ENCODE peak calls at places on chromosomes 5 and 9, in seven cellular contexts. One of them, this sample, is unnamed. For H3K27me3 and H3K4me1, the result is how much of the 10 kb centered on the place peaks cover.

GRCh38 chr5:61505281-61505680 is 173.2 kb downstream of the ZSWIM6 start:
- DNase-seq in colonic mucosa: no peak
- DNase-seq in Panc1: no peak
- DNase-seq in CD4-positive, alpha-beta memory T cell: no peak
- DNase-seq in body of pancreas: no peak
- DNase-seq in uterus: no peak
- DNase-seq in left ventricle myocardium inferior: no peak
- DNase-seq in this sample: no peak

GRCh38 chr9:27094640-27095039 is 14.4 kb upstream of the TEK start:
- DNase-seq in uterus: no peak
- DNase-seq in colonic mucosa: no peak
- DNase-seq in CD4-positive, alpha-beta memory T cell: no peak
- DNase-seq in Panc1: no peak
- DNase-seq in body of pancreas: no peak
- DNase-seq in left ventricle myocardium inferior: no peak
- DNase-seq in this sample: no peak

GRCh38 chr5:8386889-8387288 is 517.9 kb downstream of the MTRR start:
- DNase-seq in uterus: no peak
- DNase-seq in CD4-positive, alpha-beta memory T cell: no peak
- DNase-seq in left ventricle myocardium inferior: no peak
- DNase-seq in body of pancreas: no peak
- DNase-seq in colonic mucosa: no peak
- DNase-seq in Panc1: no peak
- DNase-seq in this sample: no peak

GRCh38 chr5:133681896-133682295 is 69.6 kb upstream of the FSTL4 start:
- DNase-seq in uterus: no peak
- DNase-seq in left ventricle myocardium inferior: no peak
- DNase-seq in CD4-positive, alpha-beta memory T cell: no peak
- DNase-seq in colonic mucosa: no peak
- DNase-seq in body of pancreas: no peak
- DNase-seq in Panc1: no peak
- DNase-seq in this sample: peak

GRCh38 chr9:84756156-84756555 is 86.6 kb downstream of the NTRK2 start:
- DNase-seq in body of pancreas: no peak
- DNase-seq in CD4-positive, alpha-beta memory T cell: no peak
- DNase-seq in Panc1: no peak
- DNase-seq in uterus: no peak
- DNase-seq in left ventricle myocardium inferior: no peak
- DNase-seq in colonic mucosa: no peak
- DNase-seq in this sample: no peak

GRCh38 chr9:22829236-22829635 is 382.6 kb downstream of the DMRTA1 start:
- DNase-seq in Panc1: no peak
- DNase-seq in body of pancreas: no peak
- DNase-seq in uterus: no peak
- DNase-seq in left ventricle myocardium inferior: no peak
- DNase-seq in CD4-positive, alpha-beta memory T cell: no peak
- DNase-seq in colonic mucosa: no peak
- DNase-seq in this sample: no peak

GRCh38 chr5:52875827-52876226 is 88.1 kb downstream of the ITGA1 start:
- DNase-seq in CD4-positive, alpha-beta memory T cell: no peak
- DNase-seq in left ventricle myocardium inferior: no peak
- DNase-seq in colonic mucosa: no peak
- DNase-seq in uterus: no peak
- DNase-seq in Panc1: no peak
- DNase-seq in body of pancreas: no peak
- DNase-seq in this sample: no peak

GRCh38 chr9:126373241-126373640 is 46.6 kb downstream of the MVB12B start:
- DNase-seq in Panc1: no peak
- DNase-seq in left ventricle myocardium inferior: no peak
- DNase-seq in body of pancreas: no peak
- DNase-seq in colonic mucosa: no peak
- DNase-seq in uterus: no peak
- DNase-seq in CD4-positive, alpha-beta memory T cell: no peak
- DNase-seq in this sample: no peak

GRCh38 chr9:134190232-134191121 is 26.1 kb upstream of the RNU6ATAC start:
- DNase-seq in uterus: no peak
- DNase-seq in body of pancreas: no peak
- DNase-seq in CD4-positive, alpha-beta memory T cell: no peak
- DNase-seq in colonic mucosa: no peak
- DNase-seq in left ventricle myocardium inferior: no peak
- DNase-seq in Panc1: no peak
- DNase-seq in this sample: no peak

GRCh38 chr5:111099058-111099778 is 7.1 kb downstream of the WDR36 start:
- DNase-seq in body of pancreas: no peak
- DNase-seq in uterus: no peak
- DNase-seq in Panc1: no peak
- DNase-seq in left ventricle myocardium inferior: no peak
- DNase-seq in colonic mucosa: no peak
- DNase-seq in CD4-positive, alpha-beta memory T cell: no peak
- DNase-seq in this sample: no peak

GRCh38 chr9:68711281-68711680 is 6.2 kb downstream of the PIP5K1B start:
- DNase-seq in Panc1: no peak
- DNase-seq in uterus: no peak
- DNase-seq in CD4-positive, alpha-beta memory T cell: no peak
- DNase-seq in body of pancreas: no peak
- DNase-seq in colonic mucosa: no peak
- DNase-seq in left ventricle myocardium inferior: no peak
- DNase-seq in this sample: no peak
- H3K27me3 ChIP-seq in Panc1: under half
- H3K27me3 ChIP-seq in uterus: under half
- H3K27me3 ChIP-seq in CD4-positive, alpha-beta memory T cell: under half
- H3K27me3 ChIP-seq in body of pancreas: under half
- H3K27me3 ChIP-seq in colonic mucosa: under half
- H3K27me3 ChIP-seq in left ventricle myocardium inferior: under half
- H3K27me3 ChIP-seq in this sample: under half

GRCh38 chr9:121286688-121286972 is 18.7 kb downstream of the GSN start:
- DNase-seq in Panc1: no peak
- DNase-seq in colonic mucosa: no peak
- DNase-seq in CD4-positive, alpha-beta memory T cell: no peak
- DNase-seq in uterus: no peak
- DNase-seq in left ventricle myocardium inferior: no peak
- DNase-seq in body of pancreas: no peak
- DNase-seq in this sample: no peak

GRCh38 chr9:121288557-121288873 is 20.6 kb downstream of the GSN start:
- DNase-seq in Panc1: no peak
- DNase-seq in body of pancreas: no peak
- DNase-seq in left ventricle myocardium inferior: no peak
- DNase-seq in colonic mucosa: peak
- DNase-seq in CD4-positive, alpha-beta memory T cell: no peak
- DNase-seq in uterus: peak
- DNase-seq in this sample: no peak

GRCh38 chr9:121288874-121289553 is 21.1 kb downstream of the GSN start:
- DNase-seq in Panc1: no peak
- DNase-seq in colonic mucosa: peak
- DNase-seq in CD4-positive, alpha-beta memory T cell: no peak
- DNase-seq in uterus: peak
- DNase-seq in body of pancreas: peak
- DNase-seq in left ventricle myocardium inferior: peak
- DNase-seq in this sample: peak

GRCh38 chr9:121285835-121286687 is 18.1 kb downstream of the GSN start:
- DNase-seq in left ventricle myocardium inferior: peak
- DNase-seq in Panc1: no peak
- DNase-seq in colonic mucosa: peak
- DNase-seq in CD4-positive, alpha-beta memory T cell: no peak
- DNase-seq in body of pancreas: peak
- DNase-seq in uterus: peak
- DNase-seq in this sample: peak

GRCh38 chr9:121286973-121287721 is 19.2 kb downstream of the GSN start:
- DNase-seq in body of pancreas: peak
- DNase-seq in colonic mucosa: peak
- DNase-seq in uterus: peak
- DNase-seq in left ventricle myocardium inferior: peak
- DNase-seq in Panc1: peak
- DNase-seq in CD4-positive, alpha-beta memory T cell: no peak
- DNase-seq in this sample: peak
- H3K4me3 ChIP-seq in body of pancreas: no peak
- H3K4me3 ChIP-seq in colonic mucosa: peak
- H3K4me3 ChIP-seq in uterus: peak
- H3K4me3 ChIP-seq in left ventricle myocardium inferior: peak
- H3K4me3 ChIP-seq in Panc1: no peak
- H3K4me3 ChIP-seq in CD4-positive, alpha-beta memory T cell: no peak
- H3K4me3 ChIP-seq in this sample: peak

DNA sequence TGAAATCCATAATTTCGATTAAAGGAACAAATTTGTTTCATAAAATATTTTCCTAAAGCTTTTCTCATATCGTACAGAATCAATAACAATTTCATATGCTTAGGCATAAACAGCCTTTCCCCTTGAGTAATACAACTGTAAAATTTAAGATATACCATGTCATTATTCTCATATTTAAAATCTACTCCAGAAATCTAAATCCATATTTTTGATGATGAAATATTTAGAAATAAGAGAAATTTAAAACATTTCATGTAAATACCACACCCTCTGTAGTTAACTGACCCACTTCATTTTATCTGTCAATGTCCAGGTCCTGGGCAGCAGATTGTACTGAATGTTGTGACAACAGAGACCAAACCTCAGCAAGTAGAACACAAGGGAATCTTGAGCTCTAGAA is 5.1 kb downstream of the POC5 start:
- DNase-seq in left ventricle myocardium inferior: no peak
- DNase-seq in uterus: no peak
- DNase-seq in body of pancreas: no peak
- DNase-seq in colonic mucosa: no peak
- DNase-seq in Panc1: no peak
- DNase-seq in CD4-positive, alpha-beta memory T cell: no peak
- DNase-seq in this sample: no peak
- H3K4me1 ChIP-seq in left ventricle myocardium inferior: under half
- H3K4me1 ChIP-seq in uterus: under half
- H3K4me1 ChIP-seq in body of pancreas: under half
- H3K4me1 ChIP-seq in colonic mucosa: under half
- H3K4me1 ChIP-seq in Panc1: under half
- H3K4me1 ChIP-seq in CD4-positive, alpha-beta memory T cell: under half
- H3K4me1 ChIP-seq in this sample: under half

GRCh38 chr5:135163964-135164363 is 129.9 kb upstream of the PITX1 start:
- DNase-seq in colonic mucosa: no peak
- DNase-seq in CD4-positive, alpha-beta memory T cell: no peak
- DNase-seq in left ventricle myocardium inferior: no peak
- DNase-seq in body of pancreas: no peak
- DNase-seq in Panc1: no peak
- DNase-seq in uterus: no peak
- DNase-seq in this sample: no peak

GRCh38 chr5:135162661-135163265 is 128.7 kb upstream of the PITX1 start:
- DNase-seq in uterus: no peak
- DNase-seq in Panc1: no peak
- DNase-seq in colonic mucosa: no peak
- DNase-seq in body of pancreas: no peak
- DNase-seq in CD4-positive, alpha-beta memory T cell: no peak
- DNase-seq in left ventricle myocardium inferior: no peak
- DNase-seq in this sample: peak

GRCh38 chr5:135159626-135160025 is 125.6 kb upstream of the PITX1 start:
- DNase-seq in body of pancreas: no peak
- DNase-seq in Panc1: no peak
- DNase-seq in CD4-positive, alpha-beta memory T cell: no peak
- DNase-seq in left ventricle myocardium inferior: no peak
- DNase-seq in uterus: no peak
- DNase-seq in colonic mucosa: no peak
- DNase-seq in this sample: no peak

GRCh38 chr5:135160036-135160675 is 126.1 kb upstream of the PITX1 start:
- DNase-seq in left ventricle myocardium inferior: no peak
- DNase-seq in uterus: no peak
- DNase-seq in CD4-positive, alpha-beta memory T cell: no peak
- DNase-seq in Panc1: no peak
- DNase-seq in body of pancreas: no peak
- DNase-seq in colonic mucosa: no peak
- DNase-seq in this sample: no peak

GRCh38 chr5:135163391-135163790 is 129.4 kb upstream of the PITX1 start:
- DNase-seq in uterus: no peak
- DNase-seq in CD4-positive, alpha-beta memory T cell: no peak
- DNase-seq in body of pancreas: no peak
- DNase-seq in left ventricle myocardium inferior: no peak
- DNase-seq in colonic mucosa: no peak
- DNase-seq in Panc1: no peak
- DNase-seq in this sample: peak
- H3K27me3 ChIP-seq in uterus: under half
- H3K27me3 ChIP-seq in CD4-positive, alpha-beta memory T cell: under half
- H3K27me3 ChIP-seq in body of pancreas: under half
- H3K27me3 ChIP-seq in left ventricle myocardium inferior: half or more
- H3K27me3 ChIP-seq in colonic mucosa: under half
- H3K27me3 ChIP-seq in Panc1: under half
- H3K27me3 ChIP-seq in this sample: under half

DNA sequence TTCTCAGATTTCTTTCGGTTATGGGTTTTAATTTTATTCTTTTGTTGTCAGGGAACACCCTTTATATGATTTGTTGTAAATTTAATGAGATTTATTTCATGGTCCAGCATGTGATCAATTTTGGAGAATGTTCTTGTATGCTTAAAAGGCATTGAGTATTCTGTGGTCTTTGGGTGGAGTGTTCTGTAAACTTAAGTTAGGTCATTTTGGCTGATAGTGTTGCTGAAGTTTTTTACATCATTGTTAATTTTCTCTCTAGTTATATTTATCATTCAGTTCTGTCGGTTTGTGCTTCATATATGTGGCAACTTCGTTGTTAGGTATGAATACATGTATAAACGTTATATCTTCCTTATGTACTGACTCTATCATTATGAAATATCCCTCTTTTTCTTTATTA is 55.5 kb downstream of the NIPBL start:
- DNase-seq in body of pancreas: no peak
- DNase-seq in uterus: no peak
- DNase-seq in CD4-positive, alpha-beta memory T cell: no peak
- DNase-seq in left ventricle myocardium inferior: no peak
- DNase-seq in colonic mucosa: no peak
- DNase-seq in Panc1: no peak
- DNase-seq in this sample: no peak
- H3K4me3 ChIP-seq in body of pancreas: no peak
- H3K4me3 ChIP-seq in uterus: no peak
- H3K4me3 ChIP-seq in CD4-positive, alpha-beta memory T cell: no peak
- H3K4me3 ChIP-seq in left ventricle myocardium inferior: no peak
- H3K4me3 ChIP-seq in colonic mucosa: no peak
- H3K4me3 ChIP-seq in Panc1: no peak
- H3K4me3 ChIP-seq in this sample: no peak

GRCh38 chr5:173333900-173334685 is 5.9 kb upstream of the STC2 start:
- DNase-seq in colonic mucosa: no peak
- DNase-seq in Panc1: no peak
- DNase-seq in CD4-positive, alpha-beta memory T cell: no peak
- DNase-seq in left ventricle myocardium inferior: no peak
- DNase-seq in body of pancreas: no peak
- DNase-seq in uterus: no peak
- DNase-seq in this sample: no peak
- H3K4me1 ChIP-seq in colonic mucosa: under half
- H3K4me1 ChIP-seq in Panc1: under half
- H3K4me1 ChIP-seq in CD4-positive, alpha-beta memory T cell: under half
- H3K4me1 ChIP-seq in left ventricle myocardium inferior: under half
- H3K4me1 ChIP-seq in body of pancreas: under half
- H3K4me1 ChIP-seq in uterus: under half
- H3K4me1 ChIP-seq in this sample: under half